ENCODE peak calls at places on chromosomes 3 and 15, in six cellular contexts. L, O, B, D, N and S are unnamed samples.

GRCh38 chr15:52112203-52112750 is 298 bp downstream of the BCL2L10 start:
- DNase-seq in L (no peak), O (peak; percentile 56), B (no peak), D (no peak), N (no peak), S (no peak)

GRCh38 chr3:160092760-160093159 is 104.1 kb downstream of the IL12A start:
- DNase-seq in L (no peak), O (no peak), B (no peak), D (no peak), N (no peak), S (no peak)

GRCh38 chr15:74365619-74366445 is 1.6 kb downstream of the CYP11A1 start:
- DNase-seq in L (peak; percentile 41), O (no peak), B (no peak), D (peak; percentile 83), N (no peak), S (no peak)

GRCh38 chr3:184641430-184641829 is 70.4 kb downstream of the MAGEF1 start:
- DNase-seq in L (no peak), O (no peak), B (no peak), D (no peak), N (no peak), S (no peak)

GRCh38 chr3:132016061-132017041 is 18.5 kb downstream of the CPNE4 start:
- DNase-seq in L (no peak), O (no peak), B (no peak), D (no peak), N (no peak), S (no peak)

GRCh38 chr3:74883690-74884089 is 269.2 kb upstream of the CNTN3 start:
- DNase-seq in L (peak; percentile 27), O (no peak), B (peak; percentile 0), D (no peak), N (no peak), S (no peak)

GRCh38 chr3:136624381-136624780 is 127.8 kb downstream of the STAG1 start:
- DNase-seq in L (no peak), O (no peak), B (no peak), D (no peak), N (no peak), S (no peak)

GRCh38 chr3:169478566-169479313 is 184.8 kb downstream of the MECOM start:
- DNase-seq in L (no peak), O (no peak), B (no peak), D (no peak), N (no peak), S (no peak)

GRCh38 chr3:180615954-180616353 is 14.0 kb downstream of the TTC14 start:
- DNase-seq in L (no peak), O (no peak), B (no peak), D (no peak), N (no peak), S (no peak)

GRCh38 chr3:165195628-165196576 is at the start of gene SLITRK3:
- DNase-seq in L (no peak), O (no peak), B (peak; percentile 43), D (peak; percentile 58), N (no peak), S (no peak)

GRCh38 chr3:14358426-14359211 is 43.8 kb upstream of the SLC6A6 start:
- DNase-seq in L (no peak), O (no peak), B (no peak), D (no peak), N (no peak), S (no peak)

GRCh38 chr15:70742928-70743327 is 20.4 kb downstream of the UACA start:
- DNase-seq in L (no peak), O (no peak), B (no peak), D (no peak), N (no peak), S (no peak)

GRCh38 chr3:151328298-151329036 is 882 bp downstream of the P2RY13 start:
- DNase-seq in L (no peak), O (no peak), B (peak; percentile 1), D (no peak), N (peak; percentile 13), S (no peak)

GRCh38 chr15:44713006-44713966 is 2.0 kb downstream of the B2M start:
- DNase-seq in L (peak; percentile 51), O (no peak), B (no peak), D (no peak), N (no peak), S (no peak)

GRCh38 chr15:67747949-67748348 is 77.4 kb upstream of the SKOR1 start:
- DNase-seq in L (no peak), O (no peak), B (no peak), D (no peak), N (no peak), S (no peak)

GRCh38 chr3:57982561-57983243 is 25.5 kb upstream of the FLNB start:
- DNase-seq in L (no peak), O (no peak), B (no peak), D (no peak), N (no peak), S (no peak)